ENCODE peak calls at places on chromosomes 3 and 15, in eight cellular contexts. A is Panc1, V is stomach, T is spleen, W is SK-N-SH, F is HepG2, Y is HCT116, P is transverse colon. Q is an unnamed sample. For H3K9me3 and H3K27me3, the result is how much of the 10 kb centered on the place peaks cover.

GRCh38 chr3:195714380-195715011 is 6.3 kb upstream of the MUC20 start:
- DNase-seq in P (no peak), A (no peak), F (no peak), T (no peak), Y (no peak), V (no peak), W (no peak), Q (no peak)

GRCh38 chr3:188217681-188218080 is 63.7 kb downstream of the LPP start:
- DNase-seq in P (no peak), Y (no peak), A (no peak), T (no peak), F (no peak), W (no peak), V (no peak), Q (no peak)

GRCh38 chr3:42685363-42685881 is at the start of gene KLHL40:
- DNase-seq in W (no peak), A (no peak), Y (no peak), F (no peak), V (no peak), T (peak), P (no peak), Q (peak)

GRCh38 chr3:169657351-169658124 is 6.0 kb downstream of the MECOM start:
- DNase-seq in T (no peak), F (peak), P (no peak), Y (no peak), V (peak), W (no peak), A (no peak), Q (no peak)

GRCh38 chr3:43748179-43748578 is 57.4 kb downstream of the ABHD5 start:
- DNase-seq in Y (no peak), T (no peak), V (no peak), P (no peak), F (no peak), A (no peak), W (no peak), Q (no peak)

GRCh38 chr3:61783993-61784718 is 222.8 kb downstream of the PTPRG start:
- DNase-seq in T (no peak), Y (no peak), V (no peak), F (no peak), P (no peak), W (no peak), A (no peak), Q (no peak)

GRCh38 chr3:46719735-46720271 is 2.1 kb upstream of the PRSS50 start:
- DNase-seq in T (no peak), P (no peak), A (no peak), V (peak), W (no peak), Y (no peak), F (no peak), Q (peak)

GRCh38 chr3:122427857-122428471 is 12.1 kb upstream of the WDR5B start:
- DNase-seq in F (no peak), A (no peak), T (no peak), W (no peak), V (no peak), P (no peak), Y (no peak), Q (no peak)

GRCh38 chr15:87604857-87605446 is 651.6 kb downstream of the NTRK3 start:
- DNase-seq in W (peak), F (no peak), Y (no peak), T (no peak), A (no peak), V (no peak), P (no peak), Q (no peak)

GRCh38 chr3:24264748-24265158 is 229.9 kb downstream of the THRB start:
- DNase-seq in A (no peak), W (peak), V (no peak), F (peak), T (no peak), P (no peak), Y (peak), Q (no peak)

GRCh38 chr3:42829083-42829627 is 19.9 kb downstream of the ACKR2 start:
- DNase-seq in P (peak), W (no peak), A (no peak), F (peak), T (no peak), Y (peak), V (no peak), Q (no peak)

GRCh38 chr15:60928987-60929386 is 300.1 kb downstream of the RORA start:
- DNase-seq in V (no peak), P (no peak), T (no peak), Y (no peak), F (no peak), W (no peak), A (no peak), Q (no peak)
- H3K9me3 ChIP-seq in V (under half), P (under half), T (under half), Y (under half), F (under half), W (under half), A (under half), Q (under half)

GRCh38 chr15:80249973-80250372 is 2.0 kb downstream of the CTXND1 start:
- DNase-seq in Y (no peak), P (no peak), T (no peak), W (no peak), F (peak), V (no peak), A (no peak), Q (no peak)
- H3K27me3 ChIP-seq in Y (half or more), P (half or more), T (under half), W (half or more), F (under half), V (under half), A (half or more), Q (under half)

GRCh38 chr15:80268101-80268500 is 16.1 kb upstream of the CTXND1 start:
- DNase-seq in P (no peak), F (no peak), Y (no peak), W (no peak), V (no peak), A (no peak), T (no peak), Q (no peak)
- TF ChIP-seq POLR2AphosphoS5 in P (no peak), F (no peak), Y (no peak), W (no peak), V (no peak), A (no peak), T (no peak), Q (no peak)

GRCh38 chr15:25134546-25134945 is 179.8 kb downstream of the SNRPN start:
- DNase-seq in F (peak), A (no peak), T (no peak), Y (no peak), P (no peak), W (peak), V (no peak), Q (no peak)

GRCh38 chr15:25133804-25134203 is 179.0 kb downstream of the SNRPN start:
- DNase-seq in W (no peak), P (no peak), A (no peak), Y (no peak), F (no peak), T (no peak), V (no peak), Q (no peak)

GRCh38 chr15:25137013-25137412 is 182.2 kb downstream of the SNRPN start:
- DNase-seq in F (no peak), P (no peak), V (no peak), W (no peak), T (no peak), A (no peak), Y (no peak), Q (no peak)

GRCh38 chr15:25136119-25136518 is 181.3 kb downstream of the SNRPN start:
- DNase-seq in P (no peak), V (no peak), Y (no peak), F (peak), W (peak), A (no peak), T (no peak), Q (no peak)
- H3K9me3 ChIP-seq in P (under half), V (half or more), Y (under half), F (half or more), W (under half), A (under half), T (half or more), Q (under half)

GRCh38 chr3:11021611-11022011 is 29.1 kb downstream of the SLC6A1 start:
- DNase-seq in F (no peak), P (no peak), V (no peak), Y (no peak), T (no peak), A (no peak), W (no peak), Q (no peak)
- H3K27me3 ChIP-seq in F (under half), P (under half), V (under half), Y (under half), T (under half), A (under half), W (under half), Q (under half)

GRCh38 chr15:31257286-31257685 is 69.3 kb upstream of the KLF13 start:
- DNase-seq in Y (no peak), T (no peak), A (no peak), P (no peak), V (no peak), W (no peak), F (no peak), Q (no peak)

GRCh38 chr15:31256385-31257265 is 70.0 kb upstream of the KLF13 start:
- DNase-seq in Y (no peak), T (peak), W (no peak), P (peak), V (no peak), F (no peak), A (no peak), Q (peak)

GRCh38 chr15:31254431-31255175 is 72.0 kb upstream of the KLF13 start:
- DNase-seq in T (peak), P (peak), V (no peak), A (no peak), F (no peak), W (no peak), Y (no peak), Q (no peak)

GRCh38 chr15:31255176-31255510 is 71.5 kb upstream of the KLF13 start:
- DNase-seq in Y (no peak), T (peak), W (no peak), A (no peak), P (no peak), V (no peak), F (no peak), Q (no peak)

GRCh38 chr15:31255732-31256384 is 70.8 kb upstream of the KLF13 start:
- DNase-seq in W (no peak), F (no peak), V (no peak), A (no peak), T (peak), P (peak), Y (no peak), Q (no peak)
- TF ChIP-seq POLR2AphosphoS5 in W (no peak), F (no peak), V (no peak), A (no peak), T (peak), P (no peak), Y (no peak), Q (no peak)

DNA sequence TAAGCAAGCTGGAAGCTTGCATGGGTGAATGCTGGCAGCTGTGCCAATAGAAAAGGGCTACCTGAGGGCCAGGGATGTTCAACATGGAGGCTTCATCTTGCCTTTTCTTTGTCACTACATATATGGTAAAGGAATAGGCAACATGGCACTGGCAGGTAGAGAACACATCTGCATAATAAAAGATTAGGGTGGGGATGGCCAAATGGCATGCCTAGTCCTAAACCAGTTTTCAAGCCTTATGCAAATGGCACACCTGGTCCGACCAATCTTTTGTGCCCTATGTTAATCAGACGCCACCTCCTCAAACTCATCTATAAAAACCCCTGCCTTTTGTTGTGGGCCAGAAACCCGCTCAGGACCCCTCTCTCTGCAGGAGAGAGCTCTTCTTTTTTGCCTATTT is 216.8 kb upstream of the PROK2 start:
- DNase-seq in T (no peak), W (no peak), P (no peak), F (no peak), V (no peak), Y (no peak), A (no peak), Q (no peak)
- H3K9me3 ChIP-seq in T (under half), W (under half), P (under half), F (under half), V (under half), Y (under half), A (under half), Q (under half)

GRCh38 chr3:193808317-193808716 is 215.3 kb downstream of the OPA1 start:
- DNase-seq in T (no peak), W (no peak), A (no peak), Y (no peak), F (no peak), P (no peak), V (no peak), Q (no peak)
- H3K27me3 ChIP-seq in T (under half), W (under half), A (under half), Y (under half), F (under half), P (under half), V (under half), Q (under half)

GRCh38 chr3:159216295-159216694 is 414.4 kb downstream of the MFSD1 start:
- DNase-seq in V (no peak), P (no peak), F (no peak), A (no peak), Y (no peak), W (peak), T (no peak), Q (no peak)
- TF ChIP-seq POLR2AphosphoS5 in V (no peak), P (no peak), F (no peak), A (no peak), Y (no peak), W (no peak), T (no peak), Q (no peak)

GRCh38 chr3:49324768-49325167 is 15.1 kb downstream of the USP4 start:
- DNase-seq in A (no peak), P (no peak), T (no peak), W (no peak), Y (no peak), F (no peak), V (no peak), Q (no peak)
- H3K9me3 ChIP-seq in A (under half), P (under half), T (under half), W (under half), Y (under half), F (under half), V (under half), Q (under half)